ENCODE peak calls at places on chromosomes 12 and 14, in five cellular contexts. One of them, this sample, is unnamed.

GRCh38 chr12:31362115-31362758 is 36.3 kb upstream of the SINHCAF start:
- DNase-seq in astrocyte of the spinal cord: no peak
- DNase-seq in breast epithelium: no peak
- DNase-seq in psoas muscle: no peak
- DNase-seq in prostate gland: peak
- DNase-seq in this sample: no peak

GRCh38 chr12:6438345-6438744 is 6.4 kb upstream of the CD27 start:
- DNase-seq in astrocyte of the spinal cord: no peak
- DNase-seq in breast epithelium: no peak
- DNase-seq in psoas muscle: no peak
- DNase-seq in prostate gland: no peak
- DNase-seq in this sample: no peak

GRCh38 chr12:63930971-63931370 is 86.5 kb downstream of the SRGAP1 start:
- DNase-seq in astrocyte of the spinal cord: peak
- DNase-seq in breast epithelium: no peak
- DNase-seq in psoas muscle: no peak
- DNase-seq in prostate gland: no peak
- DNase-seq in this sample: no peak

GRCh38 chr12:49046129-49046895 is 14.3 kb downstream of the KMT2D start:
- DNase-seq in astrocyte of the spinal cord: no peak
- DNase-seq in breast epithelium: no peak
- DNase-seq in psoas muscle: peak
- DNase-seq in prostate gland: no peak
- DNase-seq in this sample: no peak

GRCh38 chr14:64746298-64747250 is 42.4 kb downstream of the PLEKHG3 start:
- DNase-seq in astrocyte of the spinal cord: peak
- DNase-seq in breast epithelium: no peak
- DNase-seq in psoas muscle: no peak
- DNase-seq in prostate gland: no peak
- DNase-seq in this sample: no peak

GRCh38 chr12:121784460-121784859 is 9.0 kb downstream of the RHOF start:
- DNase-seq in astrocyte of the spinal cord: peak
- DNase-seq in breast epithelium: no peak
- DNase-seq in psoas muscle: no peak
- DNase-seq in prostate gland: no peak
- DNase-seq in this sample: no peak

GRCh38 chr14:64364907-64365306 is 23.2 kb upstream of the MTHFD1 start:
- DNase-seq in astrocyte of the spinal cord: peak
- DNase-seq in breast epithelium: no peak
- DNase-seq in psoas muscle: no peak
- DNase-seq in prostate gland: no peak
- DNase-seq in this sample: no peak

GRCh38 chr12:77795699-77796098 is 35.0 kb upstream of the NAV3 start:
- DNase-seq in astrocyte of the spinal cord: peak
- DNase-seq in breast epithelium: no peak
- DNase-seq in psoas muscle: no peak
- DNase-seq in prostate gland: no peak
- DNase-seq in this sample: no peak

GRCh38 chr12:100715976-100716657 is 78.5 kb upstream of the ANO4 start:
- DNase-seq in astrocyte of the spinal cord: no peak
- DNase-seq in breast epithelium: no peak
- DNase-seq in psoas muscle: no peak
- DNase-seq in prostate gland: no peak
- DNase-seq in this sample: peak

GRCh38 chr14:91310620-91311283 is 66.2 kb upstream of the GPR68 start:
- DNase-seq in astrocyte of the spinal cord: no peak
- DNase-seq in breast epithelium: no peak
- DNase-seq in psoas muscle: no peak
- DNase-seq in prostate gland: no peak
- DNase-seq in this sample: no peak

GRCh38 chr14:67820428-67820881 is 876 bp downstream of the RAD51B start:
- DNase-seq in astrocyte of the spinal cord: no peak
- DNase-seq in breast epithelium: no peak
- DNase-seq in psoas muscle: no peak
- DNase-seq in prostate gland: no peak
- DNase-seq in this sample: no peak

GRCh38 chr12:64946132-64946829 is 121.8 kb downstream of the TBC1D30 start:
- DNase-seq in astrocyte of the spinal cord: peak
- DNase-seq in breast epithelium: no peak
- DNase-seq in psoas muscle: no peak
- DNase-seq in prostate gland: peak
- DNase-seq in this sample: no peak

GRCh38 chr12:52381206-52381605 is 4.2 kb downstream of the KRT84 start:
- DNase-seq in astrocyte of the spinal cord: no peak
- DNase-seq in breast epithelium: no peak
- DNase-seq in psoas muscle: no peak
- DNase-seq in prostate gland: no peak
- DNase-seq in this sample: no peak

GRCh38 chr12:51391047-51391837 is at the start of gene GALNT6:
- DNase-seq in astrocyte of the spinal cord: no peak
- DNase-seq in breast epithelium: no peak
- DNase-seq in psoas muscle: no peak
- DNase-seq in prostate gland: peak
- DNase-seq in this sample: no peak

GRCh38 chr12:121804417-121805111 is 755 bp downstream of the SETD1B start:
- DNase-seq in astrocyte of the spinal cord: peak
- DNase-seq in breast epithelium: no peak
- DNase-seq in psoas muscle: peak
- DNase-seq in prostate gland: no peak
- DNase-seq in this sample: no peak

GRCh38 chr12:26317942-26318565 is 122.7 kb downstream of the SSPN start:
- DNase-seq in astrocyte of the spinal cord: peak
- DNase-seq in breast epithelium: no peak
- DNase-seq in psoas muscle: no peak
- DNase-seq in prostate gland: no peak
- DNase-seq in this sample: no peak

GRCh38 chr12:52186135-52186840 is 5.5 kb downstream of the KRT80 start:
- DNase-seq in astrocyte of the spinal cord: peak
- DNase-seq in breast epithelium: no peak
- DNase-seq in psoas muscle: no peak
- DNase-seq in prostate gland: no peak
- DNase-seq in this sample: no peak

GRCh38 chr12:131990980-131991305 is 41.2 kb downstream of the EP400 start:
- DNase-seq in astrocyte of the spinal cord: no peak
- DNase-seq in breast epithelium: no peak
- DNase-seq in psoas muscle: no peak
- DNase-seq in prostate gland: no peak
- DNase-seq in this sample: no peak

GRCh38 chr12:111334393-111334915 is 34.4 kb downstream of the PHETA1 start:
- DNase-seq in astrocyte of the spinal cord: no peak
- DNase-seq in breast epithelium: no peak
- DNase-seq in psoas muscle: no peak
- DNase-seq in prostate gland: no peak
- DNase-seq in this sample: no peak

GRCh38 chr14:60815371-60815770 is 80.8 kb downstream of the MNAT1 start:
- DNase-seq in astrocyte of the spinal cord: no peak
- DNase-seq in breast epithelium: no peak
- DNase-seq in psoas muscle: no peak
- DNase-seq in prostate gland: no peak
- DNase-seq in this sample: no peak

GRCh38 chr14:52069617-52070431 is 965 bp upstream of the NID2 start:
- DNase-seq in astrocyte of the spinal cord: peak
- DNase-seq in breast epithelium: no peak
- DNase-seq in psoas muscle: no peak
- DNase-seq in prostate gland: no peak
- DNase-seq in this sample: peak

GRCh38 chr14:68785817-68786490 is 6.9 kb downstream of the ZFP36L1 start:
- DNase-seq in astrocyte of the spinal cord: peak
- DNase-seq in breast epithelium: no peak
- DNase-seq in psoas muscle: no peak
- DNase-seq in prostate gland: no peak
- DNase-seq in this sample: no peak

GRCh38 chr14:56417173-56417572 is 162.4 kb upstream of the TMEM260 start:
- DNase-seq in astrocyte of the spinal cord: no peak
- DNase-seq in breast epithelium: no peak
- DNase-seq in psoas muscle: no peak
- DNase-seq in prostate gland: no peak
- DNase-seq in this sample: no peak

GRCh38 chr12:65879878-65880277 is 55.6 kb downstream of the HMGA2 start:
- DNase-seq in astrocyte of the spinal cord: peak
- DNase-seq in breast epithelium: no peak
- DNase-seq in psoas muscle: no peak
- DNase-seq in prostate gland: no peak
- DNase-seq in this sample: no peak

GRCh38 chr14:81565441-81566290 is 32.0 kb upstream of the SEL1L start:
- DNase-seq in astrocyte of the spinal cord: no peak
- DNase-seq in breast epithelium: no peak
- DNase-seq in psoas muscle: no peak
- DNase-seq in prostate gland: no peak
- DNase-seq in this sample: no peak
- TF ChIP-seq CTCF in astrocyte of the spinal cord: peak
- TF ChIP-seq CTCF in breast epithelium: no peak
- TF ChIP-seq CTCF in psoas muscle: peak
- TF ChIP-seq CTCF in prostate gland: peak
- TF ChIP-seq CTCF in this sample: peak

DNA sequence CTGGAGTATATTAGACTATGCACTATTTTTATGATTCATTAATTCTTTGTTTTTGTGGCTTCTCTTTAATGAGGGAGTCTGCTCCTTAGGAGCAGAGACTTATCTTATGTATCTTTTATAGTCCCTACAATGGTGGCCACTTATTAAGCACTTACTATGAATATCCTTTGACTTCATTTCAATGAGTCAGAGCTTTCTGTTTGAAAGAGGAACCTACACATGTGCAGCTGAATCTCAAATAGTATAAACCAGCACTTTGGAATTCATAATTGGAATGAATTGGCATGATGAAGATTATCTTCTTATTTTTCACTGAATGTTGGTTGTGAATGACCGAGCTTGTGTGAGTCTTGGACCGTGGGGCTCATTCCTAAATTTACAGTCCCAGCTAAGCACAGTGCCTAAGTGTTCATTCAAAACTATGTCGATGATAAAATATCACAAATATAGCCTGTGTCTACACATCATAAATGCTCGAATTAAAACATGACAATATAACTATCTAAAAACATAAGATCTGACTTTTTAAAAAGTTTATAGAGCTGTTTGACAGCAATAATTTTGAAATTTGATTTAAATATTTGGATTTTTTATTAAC is 30.1 kb upstream of the NPAS3 start:
- DNase-seq in astrocyte of the spinal cord: no peak
- DNase-seq in breast epithelium: no peak
- DNase-seq in psoas muscle: no peak
- DNase-seq in prostate gland: no peak
- DNase-seq in this sample: no peak
- TF ChIP-seq CTCF in astrocyte of the spinal cord: no peak
- TF ChIP-seq CTCF in breast epithelium: no peak
- TF ChIP-seq CTCF in psoas muscle: no peak
- TF ChIP-seq CTCF in prostate gland: no peak
- TF ChIP-seq CTCF in this sample: no peak

DNA sequence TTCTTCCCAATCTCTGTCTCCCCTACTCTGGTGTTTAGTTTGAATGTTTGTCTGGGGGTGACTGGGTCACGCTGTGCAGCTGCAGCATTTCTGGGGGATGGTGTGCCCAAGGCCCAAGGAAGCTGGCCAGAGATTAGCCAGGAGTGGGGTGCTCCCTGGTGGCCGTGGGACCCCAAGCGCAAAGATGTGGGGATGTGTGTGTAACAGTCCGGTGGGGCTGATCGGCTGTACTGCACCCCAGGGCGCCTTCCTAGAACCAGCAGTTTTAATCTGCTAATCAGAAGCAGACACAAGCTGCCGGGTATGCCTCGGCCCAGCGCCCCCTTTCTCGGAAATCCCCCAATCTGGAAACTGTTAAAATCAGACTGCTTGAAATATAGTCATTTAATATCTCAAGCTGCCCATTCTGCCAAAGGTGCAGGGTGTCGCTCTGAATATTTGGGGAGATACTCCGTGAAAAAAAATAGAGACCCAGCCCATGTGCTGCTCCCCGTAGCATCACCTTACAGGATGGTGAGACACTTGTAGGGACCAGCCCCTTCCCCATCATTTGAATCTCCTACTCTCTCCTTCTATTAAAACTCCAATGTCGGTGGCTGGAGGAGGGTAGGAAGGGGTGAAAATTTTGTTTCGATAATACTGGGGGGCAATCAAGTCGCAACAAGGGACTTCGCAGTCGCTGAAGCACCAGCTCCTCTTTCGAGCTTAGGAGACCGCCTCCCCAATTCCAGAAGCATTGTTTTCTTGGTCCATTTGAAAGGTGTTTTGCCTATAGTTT is 4.3 kb downstream of the HOXC9 start:
- DNase-seq in astrocyte of the spinal cord: no peak
- DNase-seq in breast epithelium: no peak
- DNase-seq in psoas muscle: peak
- DNase-seq in prostate gland: no peak
- DNase-seq in this sample: no peak
- TF ChIP-seq CTCF in astrocyte of the spinal cord: no peak
- TF ChIP-seq CTCF in breast epithelium: no peak
- TF ChIP-seq CTCF in psoas muscle: no peak
- TF ChIP-seq CTCF in prostate gland: no peak
- TF ChIP-seq CTCF in this sample: no peak

GRCh38 chr14:22569749-22570131 is 19.3 kb downstream of the DAD1 start:
- DNase-seq in astrocyte of the spinal cord: no peak
- DNase-seq in breast epithelium: no peak
- DNase-seq in psoas muscle: no peak
- DNase-seq in prostate gland: no peak
- DNase-seq in this sample: no peak
- TF ChIP-seq CTCF in astrocyte of the spinal cord: no peak
- TF ChIP-seq CTCF in breast epithelium: no peak
- TF ChIP-seq CTCF in psoas muscle: no peak
- TF ChIP-seq CTCF in prostate gland: no peak
- TF ChIP-seq CTCF in this sample: no peak

DNA sequence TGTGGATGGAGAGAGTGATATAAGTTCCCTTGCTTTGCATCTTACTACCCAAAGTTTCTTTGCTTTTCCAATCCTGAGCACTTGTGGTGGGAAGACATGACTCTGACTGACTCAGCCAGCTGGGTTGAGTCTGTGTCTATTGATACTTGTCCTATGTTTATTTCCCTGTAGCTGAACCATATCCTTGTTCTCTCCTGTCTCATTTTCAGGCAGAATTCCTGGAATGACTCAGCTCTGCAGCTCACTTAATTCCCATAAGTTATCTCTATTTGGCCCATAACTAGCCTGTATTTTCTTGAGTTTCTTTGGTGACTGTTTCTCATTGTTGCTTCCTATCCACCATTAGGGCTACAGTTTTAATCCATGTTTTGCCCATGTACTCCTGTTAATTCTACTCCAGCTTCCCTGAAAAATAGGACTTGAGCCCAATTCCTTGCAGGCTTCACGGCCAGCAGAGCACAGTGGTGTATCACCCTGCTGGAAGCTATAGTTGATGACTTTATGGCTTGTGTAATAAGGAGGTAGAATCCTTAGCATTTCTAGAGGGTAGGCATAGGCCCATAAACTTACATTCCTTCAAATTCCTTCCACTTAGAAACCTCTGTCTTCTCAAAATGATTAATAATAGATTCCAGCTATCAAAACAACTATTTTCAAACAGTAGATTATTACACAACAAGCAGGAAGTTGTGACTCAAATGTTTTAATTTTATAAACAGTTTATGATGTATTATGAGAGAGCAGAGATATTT is 183.1 kb downstream of the TMTC3 start:
- DNase-seq in astrocyte of the spinal cord: peak
- DNase-seq in breast epithelium: no peak
- DNase-seq in psoas muscle: no peak
- DNase-seq in prostate gland: no peak
- DNase-seq in this sample: no peak
- TF ChIP-seq CTCF in astrocyte of the spinal cord: no peak
- TF ChIP-seq CTCF in breast epithelium: no peak
- TF ChIP-seq CTCF in psoas muscle: no peak
- TF ChIP-seq CTCF in prostate gland: no peak
- TF ChIP-seq CTCF in this sample: no peak